ENCODE peak calls at places on chromosomes 7 and 10, in five cellular contexts. M, I, Y, A and H are unnamed samples.

GRCh38 chr10:129491123-129491734 is 24.2 kb downstream of the MGMT start:
- DNase-seq in A (no peak), I (no peak), M (no peak), Y (no peak), H (no peak)

GRCh38 chr10:7245505-7245904 is 165.3 kb downstream of the SFMBT2 start:
- DNase-seq in M (no peak), Y (no peak), I (no peak), A (no peak), H (no peak)

GRCh38 chr7:249979-250378 is 40.0 kb upstream of the FOXL3 start:
- DNase-seq in Y (no peak), M (no peak), A (no peak), I (no peak), H (no peak)

GRCh38 chr10:43871004-43871439 is 222.3 kb upstream of the ZNF32 start:
- DNase-seq in A (no peak), I (no peak), M (no peak), Y (no peak), H (no peak)

GRCh38 chr10:47049906-47050305 is 138.7 kb downstream of the PTPN20 start:
- DNase-seq in A (no peak), M (no peak), I (no peak), Y (peak; percentile 9), H (no peak)

GRCh38 chr7:134420509-134421125 is 38.3 kb downstream of the AKR1B1 start:
- DNase-seq in Y (peak; percentile 70), M (peak; percentile 56), A (no peak), I (no peak), H (no peak)

GRCh38 chr7:128161466-128162125 is 79.5 kb upstream of the LEP start:
- DNase-seq in A (no peak), Y (no peak), M (no peak), I (no peak), H (no peak)

GRCh38 chr10:45553155-45553554 is 119.4 kb downstream of the ZFAND4 start:
- DNase-seq in M (no peak), A (no peak), Y (no peak), I (no peak), H (no peak)

GRCh38 chr7:69708857-69709256 is 110.6 kb downstream of the AUTS2 start:
- DNase-seq in I (no peak), A (no peak), M (no peak), Y (no peak), H (no peak)

GRCh38 chr7:105268511-105269392 is 120.0 kb downstream of the SRPK2 start:
- DNase-seq in M (peak; percentile 42), Y (peak; percentile 37), I (no peak), A (peak; percentile 24), H (no peak)

GRCh38 chr10:23198610-23198939 is 6.5 kb downstream of the PTF1A start:
- DNase-seq in A (no peak), I (no peak), M (no peak), Y (no peak), H (no peak)

GRCh38 chr10:114042895-114043531 is 653 bp upstream of the ADRB1 start:
- DNase-seq in M (no peak), I (no peak), Y (peak; percentile 21), A (no peak), H (no peak)

GRCh38 chr10:59175538-59176240 is 754 bp upstream of the PHYHIPL start:
- DNase-seq in A (no peak), Y (peak; percentile 22), I (no peak), M (no peak), H (no peak)

GRCh38 chr10:14414901-14415300 is 84.2 kb upstream of the FRMD4A start:
- DNase-seq in I (no peak), A (no peak), Y (no peak), M (no peak), H (no peak)

GRCh38 chr7:28347964-28348363 is 64.4 kb upstream of the CREB5 start:
- DNase-seq in Y (no peak), I (no peak), A (no peak), M (no peak), H (no peak)

GRCh38 chr7:19707240-19707639 is 1.6 kb downstream of the POLR1F start:
- DNase-seq in A (no peak), I (no peak), Y (no peak), M (no peak), H (no peak)

GRCh38 chr10:52779541-52780390 is 7.2 kb upstream of the MBL2 start:
- DNase-seq in Y (peak; percentile 79), M (peak; percentile 47), A (no peak), I (peak; percentile 24), H (peak; percentile 61)

GRCh38 chr10:43261578-43261965 is 5.3 kb downstream of the RASGEF1A start:
- DNase-seq in A (no peak), M (no peak), I (peak; percentile 6), Y (no peak), H (no peak)

GRCh38 chr10:129605266-129605985 is 138.4 kb downstream of the MGMT start:
- DNase-seq in Y (no peak), A (no peak), I (no peak), M (no peak), H (no peak)

GRCh38 chr10:24617771-24618396 is 105.8 kb downstream of the ARHGAP21 start:
- DNase-seq in Y (peak; percentile 65), I (peak; percentile 41), A (no peak), M (peak; percentile 27), H (no peak)

GRCh38 chr7:136275794-136276193 is 298.6 kb upstream of the MTPN start:
- DNase-seq in A (no peak), Y (no peak), I (no peak), M (no peak), H (no peak)

GRCh38 chr10:21175797-21176196 is 278.7 kb upstream of the NEBL start:
- DNase-seq in I (no peak), A (no peak), Y (no peak), M (no peak), H (no peak)

GRCh38 chr7:28630350-28630749 is 218.0 kb downstream of the CREB5 start:
- DNase-seq in M (no peak), I (no peak), A (no peak), Y (no peak), H (no peak)

GRCh38 chr10:29151011-29151410 is 137.9 kb upstream of the LYZL1 start:
- DNase-seq in I (no peak), M (no peak), Y (no peak), A (no peak), H (no peak)

GRCh38 chr7:82527831-82528230 is 84.3 kb upstream of the CACNA2D1 start:
- DNase-seq in I (no peak), M (no peak), Y (no peak), A (no peak), H (no peak)

GRCh38 chr7:149010451-149010850 is 17.9 kb downstream of the PDIA4 start:
- DNase-seq in A (no peak), I (no peak), Y (no peak), M (no peak), H (no peak)

GRCh38 chr7:149014309-149014708 is 14.0 kb downstream of the PDIA4 start:
- DNase-seq in Y (no peak), M (no peak), I (no peak), A (no peak), H (no peak)

GRCh38 chr7:149011491-149011890 is 16.8 kb downstream of the PDIA4 start:
- DNase-seq in M (no peak), A (no peak), I (no peak), Y (no peak), H (no peak)

GRCh38 chr7:149016876-149017275 is 11.4 kb downstream of the PDIA4 start:
- DNase-seq in A (no peak), M (no peak), I (no peak), Y (no peak), H (no peak)

DNA sequence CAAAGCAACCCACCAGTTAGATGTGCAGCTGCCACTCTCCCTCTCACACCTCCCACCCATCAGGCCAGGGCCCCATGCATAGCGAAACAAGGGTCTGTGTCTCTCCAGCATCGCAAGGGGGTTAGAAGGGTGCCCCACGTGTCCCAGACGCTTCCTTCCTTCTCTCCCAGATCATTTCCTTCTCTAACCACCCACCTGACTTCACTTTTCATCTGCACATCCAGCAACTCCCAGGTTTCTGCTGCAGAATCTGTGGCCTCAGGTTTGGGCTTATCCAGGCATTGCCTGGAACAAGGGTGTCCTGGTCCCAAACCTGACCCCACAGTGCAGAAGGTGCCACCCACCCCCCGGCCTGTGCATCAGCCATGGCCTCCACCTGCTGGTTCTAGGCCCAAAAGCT is 14.4 kb downstream of the PDIA4 start:
- DNase-seq in A (no peak), M (no peak), I (no peak), Y (no peak), H (no peak)
- TF ChIP-seq POLR2A in A (no peak), M (no peak), I (no peak), Y (no peak), H (no peak)

DNA sequence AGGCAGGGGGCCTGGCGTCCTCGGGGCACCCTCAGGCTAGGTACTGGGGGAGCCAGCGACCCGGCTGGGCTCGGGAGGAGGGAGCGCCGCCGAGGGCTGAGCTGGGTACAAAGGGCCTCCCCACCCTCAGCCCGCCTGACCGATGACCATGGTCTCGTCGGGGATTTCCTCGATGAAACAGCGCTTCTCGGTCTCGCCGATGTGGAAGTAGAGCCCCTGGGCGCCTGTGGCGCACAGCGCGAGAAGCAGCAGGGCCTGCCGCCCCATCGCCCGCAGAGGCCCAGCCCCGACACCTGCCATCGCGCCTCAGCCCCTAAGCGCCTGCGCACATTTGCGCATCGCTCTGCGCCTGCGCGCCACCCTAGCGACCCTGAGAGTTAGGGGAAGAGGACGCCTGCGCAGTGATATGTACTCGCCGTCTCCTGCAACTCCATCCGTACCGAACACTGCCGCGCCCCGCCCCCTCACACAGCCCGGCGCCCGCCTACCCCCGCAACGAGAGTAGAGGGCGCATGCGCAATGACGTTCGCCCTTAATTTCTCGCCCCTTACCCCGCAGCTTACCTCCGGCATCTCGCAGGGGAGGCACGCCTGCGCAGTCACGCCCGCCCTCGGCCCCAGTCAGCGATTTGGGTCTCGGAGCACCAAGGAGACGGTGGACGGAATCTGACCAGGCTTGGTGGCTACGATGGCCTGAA is at the start of gene TMED4:
- DNase-seq in I (peak; percentile 100), A (peak; percentile 99), Y (peak; percentile 100), M (peak; percentile 99), H (peak; percentile 97)
- TF ChIP-seq POLR2A in I (peak; percentile 70), A (no peak), Y (peak; percentile 50), M (peak; percentile 85), H (peak; percentile 96)

GRCh38 chr10:649798-650690 is 39.4 kb downstream of the DIP2C start:
- DNase-seq in I (peak; percentile 48), M (no peak), A (no peak), Y (no peak), H (no peak)
- TF ChIP-seq POLR2A in I (no peak), M (no peak), A (no peak), Y (no peak), H (no peak)

DNA sequence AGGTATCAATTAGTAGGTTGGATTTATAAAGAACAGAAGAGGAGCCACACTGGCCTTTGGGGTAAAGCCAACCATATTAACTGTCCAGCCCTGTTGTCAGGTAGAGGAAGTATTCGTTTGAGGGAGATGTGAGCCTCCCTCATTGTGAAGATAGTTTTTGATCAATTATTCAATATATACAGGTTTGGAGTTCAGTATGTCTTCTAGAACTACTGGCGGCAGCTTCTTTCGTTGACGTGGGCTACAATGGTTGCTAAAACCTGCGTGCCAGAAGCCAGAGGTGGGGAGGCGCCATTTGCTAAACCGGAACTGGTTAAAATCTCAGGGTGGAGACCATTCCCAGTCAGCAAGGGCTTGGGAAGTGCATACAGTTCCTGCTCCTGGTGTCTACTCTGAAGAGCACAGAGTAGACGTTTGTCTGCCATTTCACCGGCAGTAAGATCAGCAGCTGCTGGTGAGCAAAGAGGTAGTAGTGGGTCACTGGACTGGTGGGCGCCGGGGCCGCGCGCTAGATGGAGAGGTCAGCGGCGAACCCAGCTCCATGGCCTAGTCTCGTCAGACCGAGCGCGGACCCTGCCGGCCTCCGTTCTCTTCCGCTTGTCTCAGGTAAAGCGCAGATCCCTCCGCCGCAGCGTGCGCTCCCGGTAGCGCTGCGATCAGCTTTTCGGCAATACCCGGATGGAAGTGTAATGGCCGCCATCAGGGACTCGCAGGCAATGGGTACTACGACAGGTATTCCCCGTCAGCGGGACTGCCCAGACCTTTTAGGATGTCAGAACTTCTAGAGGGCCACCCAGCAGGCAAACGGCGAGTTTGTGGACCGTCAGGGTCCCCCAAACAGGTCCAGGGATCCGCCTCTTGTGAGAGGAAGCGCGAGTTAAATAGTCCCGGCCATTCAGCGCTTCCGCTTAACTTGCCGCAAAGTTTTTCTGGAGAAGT is at the start of gene ZNF518A:
- DNase-seq in M (peak; percentile 86), I (peak; percentile 90), A (peak; percentile 85), Y (peak; percentile 97), H (peak; percentile 56)
- TF ChIP-seq POLR2A in M (no peak), I (peak; percentile 15), A (no peak), Y (no peak), H (peak; percentile 91)